ENCODE peak calls at places on chromosomes 13 and 19, in four cellular contexts. J is ovary, P is adrenal gland, S is A549. D is an unnamed sample.

GRCh38 chr19:40625406-40626120 is 24.4 kb downstream of the LTBP4 start:
- DNase-seq in S (no peak), P (no peak), J (no peak), D (no peak)

GRCh38 chr13:24203726-24204295 is 43.3 kb downstream of the SPATA13 start:
- DNase-seq in J (no peak), P (no peak), S (no peak), D (no peak)

GRCh38 chr13:29561918-29562317 is 33.6 kb downstream of the SLC7A1 start:
- DNase-seq in P (no peak), S (no peak), J (no peak), D (no peak)

GRCh38 chr19:9295411-9295849 is 14.2 kb downstream of the ZNF699 start:
- DNase-seq in P (no peak), S (peak; percentile 2), J (no peak), D (no peak)

GRCh38 chr13:71880753-71881541 is 13.9 kb upstream of the DACH1 start:
- DNase-seq in P (no peak), J (no peak), S (no peak), D (no peak)

GRCh38 chr13:66405908-66406802 is 824.0 kb downstream of the PCDH9 start:
- DNase-seq in J (no peak), P (no peak), S (no peak), D (no peak)

GRCh38 chr13:48242677-48243076 is 9.7 kb downstream of the ITM2B start:
- DNase-seq in S (no peak), P (no peak), J (no peak), D (no peak)

GRCh38 chr13:48709213-48709612 is 55.5 kb downstream of the CYSLTR2 start:
- DNase-seq in J (no peak), S (no peak), P (no peak), D (no peak)

GRCh38 chr19:35231956-35232746 is 3.6 kb upstream of the FAM187B start:
- DNase-seq in P (peak; percentile 11), S (no peak), J (no peak), D (no peak)

GRCh38 chr13:50200562-50200961 is 185.3 kb downstream of the KCNRG start:
- DNase-seq in S (no peak), P (no peak), J (no peak), D (no peak)

GRCh38 chr19:52734340-52734892 is 428 bp downstream of the ZNF611 start:
- DNase-seq in P (no peak), J (peak; percentile 20), S (no peak), D (peak; percentile 22)

GRCh38 chr13:40407567-40407966 is 258.9 kb downstream of the FOXO1 start:
- DNase-seq in J (no peak), P (no peak), S (no peak), D (no peak)

GRCh38 chr13:82597737-82598136 is 1284.5 kb downstream of the SLITRK1 start:
- DNase-seq in J (no peak), P (no peak), S (no peak), D (no peak)

GRCh38 chr19:10667867-10668266 is 13.7 kb downstream of the ILF3 start:
- DNase-seq in S (no peak), J (no peak), P (no peak), D (no peak)

GRCh38 chr13:75271851-75272250 is 210.1 kb downstream of the TBC1D4 start:
- DNase-seq in S (no peak), J (no peak), P (no peak), D (no peak)

GRCh38 chr13:20525144-20525600 is 485 bp downstream of the CRYL1 start:
- DNase-seq in S (no peak), J (peak; percentile 13), P (peak; percentile 50), D (no peak)

GRCh38 chr19:46926201-46927071 is 65.6 kb downstream of the ARHGAP35 start:
- DNase-seq in S (no peak), P (no peak), J (no peak), D (no peak)

GRCh38 chr13:81639984-81640582 is 1299.2 kb upstream of the SPRY2 start:
- DNase-seq in J (no peak), P (no peak), S (peak; percentile 1), D (peak; percentile 8)

GRCh38 chr13:19957320-19958118 is 1.0 kb upstream of the ZMYM2 start:
- DNase-seq in P (peak; percentile 91), J (peak; percentile 80), S (peak; percentile 91), D (no peak)

GRCh38 chr19:40836754-40837429 is 13.4 kb downstream of the CYP2A6 start:
- DNase-seq in J (no peak), P (no peak), S (no peak), D (no peak)

GRCh38 chr19:5585461-5586299 is 17.9 kb upstream of the TINCR start:
- DNase-seq in P (peak; percentile 61), J (no peak), S (no peak), D (no peak)

GRCh38 chr13:31031482-31031881 is 99.0 kb downstream of the TEX26 start:
- DNase-seq in S (no peak), J (no peak), P (no peak), D (no peak)

GRCh38 chr13:31399690-31400089 is 199.9 kb downstream of the B3GLCT start:
- DNase-seq in S (no peak), J (no peak), P (no peak), D (no peak)

GRCh38 chr19:17098326-17098725 is 22.7 kb downstream of the MYO9B start:
- DNase-seq in S (no peak), J (no peak), P (no peak), D (no peak)

GRCh38 chr13:27605610-27606200 is 14.6 kb downstream of the LNX2 start:
- DNase-seq in S (no peak), P (no peak), J (no peak), D (no peak)

GRCh38 chr19:14091885-14092462 is 1.4 kb upstream of the SAMD1 start:
- DNase-seq in P (no peak), J (peak; percentile 41), S (no peak), D (no peak)

GRCh38 chr19:13554506-13555235 is 48.4 kb upstream of the CACNA1A start:
- DNase-seq in P (no peak), S (no peak), J (no peak), D (no peak)

GRCh38 chr13:29925457-29925856 is 75.0 kb upstream of the UBL3 start:
- DNase-seq in S (peak; percentile 87), J (peak; percentile 16), P (peak; percentile 86), D (no peak)

GRCh38 chr19:39778763-39779162 is at the start of gene LEUTX:
- DNase-seq in J (no peak), S (no peak), P (no peak), D (no peak)

GRCh38 chr13:21805733-21806132 is 134.9 kb downstream of the FGF9 start:
- DNase-seq in P (no peak), J (no peak), S (no peak), D (no peak)

GRCh38 chr13:44394649-44395048 is 21.0 kb downstream of the SERP2 start:
- DNase-seq in S (no peak), J (no peak), P (no peak), D (no peak)

GRCh38 chr13:86882835-86883234 is 788.3 kb upstream of the SLITRK5 start:
- DNase-seq in S (no peak), J (no peak), P (no peak), D (no peak)

GRCh38 chr19:34366670-34367423 is 1.9 kb downstream of the GPI start:
- DNase-seq in P (peak; percentile 81), S (no peak), J (peak; percentile 29), D (no peak)

GRCh38 chr19:56477429-56478338 is 539 bp upstream of the ZNF667 start:
- DNase-seq in P (peak; percentile 93), S (no peak), J (peak; percentile 89), D (peak; percentile 100)

GRCh38 chr19:33393286-33394005 is 19.9 kb downstream of the CEBPG start:
- DNase-seq in J (peak; percentile 6), P (no peak), S (no peak), D (no peak)

GRCh38 chr13:50989476-50989875 is 79.9 kb downstream of the RNASEH2B start:
- DNase-seq in P (no peak), S (peak; percentile 26), J (no peak), D (no peak)

GRCh38 chr13:30551194-30551593 is 66.5 kb upstream of the USPL1 start:
- DNase-seq in P (no peak), J (no peak), S (peak; percentile 45), D (no peak)

GRCh38 chr13:25143693-25144092 is 28.4 kb downstream of the AMER2 start:
- DNase-seq in J (no peak), S (no peak), P (no peak), D (no peak)

DNA sequence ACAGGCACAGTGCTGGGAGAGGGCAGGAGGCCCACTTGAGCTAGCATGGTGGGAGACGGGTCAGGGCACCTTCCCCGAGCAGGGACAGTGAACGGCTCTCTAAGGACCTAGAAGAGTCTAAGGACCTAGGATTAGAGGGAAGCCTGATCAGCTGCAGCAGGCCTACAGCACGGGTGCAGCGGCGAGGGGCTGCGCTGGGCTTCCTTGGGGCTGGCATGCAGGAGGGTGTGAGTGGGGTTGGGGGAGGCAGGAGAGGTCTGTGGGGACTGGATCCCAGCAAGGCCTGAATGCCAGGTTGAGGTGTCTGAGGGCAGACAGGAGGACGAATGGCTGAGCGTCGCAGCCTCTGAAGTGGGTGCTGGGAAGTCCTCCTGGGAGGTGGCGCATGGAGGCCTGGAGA is 3.6 kb downstream of the SCAF1 start:
- DNase-seq in P (no peak), J (no peak), S (no peak), D (no peak)
- TF ChIP-seq POLR2A in P (no peak), J (no peak), S (no peak), D (no peak)

GRCh38 chr19:50549059-50549926 is 18.9 kb downstream of the LRRC4B start:
- DNase-seq in J (no peak), P (no peak), S (no peak), D (no peak)
- TF ChIP-seq POLR2A in J (no peak), P (no peak), S (no peak), D (no peak)

DNA sequence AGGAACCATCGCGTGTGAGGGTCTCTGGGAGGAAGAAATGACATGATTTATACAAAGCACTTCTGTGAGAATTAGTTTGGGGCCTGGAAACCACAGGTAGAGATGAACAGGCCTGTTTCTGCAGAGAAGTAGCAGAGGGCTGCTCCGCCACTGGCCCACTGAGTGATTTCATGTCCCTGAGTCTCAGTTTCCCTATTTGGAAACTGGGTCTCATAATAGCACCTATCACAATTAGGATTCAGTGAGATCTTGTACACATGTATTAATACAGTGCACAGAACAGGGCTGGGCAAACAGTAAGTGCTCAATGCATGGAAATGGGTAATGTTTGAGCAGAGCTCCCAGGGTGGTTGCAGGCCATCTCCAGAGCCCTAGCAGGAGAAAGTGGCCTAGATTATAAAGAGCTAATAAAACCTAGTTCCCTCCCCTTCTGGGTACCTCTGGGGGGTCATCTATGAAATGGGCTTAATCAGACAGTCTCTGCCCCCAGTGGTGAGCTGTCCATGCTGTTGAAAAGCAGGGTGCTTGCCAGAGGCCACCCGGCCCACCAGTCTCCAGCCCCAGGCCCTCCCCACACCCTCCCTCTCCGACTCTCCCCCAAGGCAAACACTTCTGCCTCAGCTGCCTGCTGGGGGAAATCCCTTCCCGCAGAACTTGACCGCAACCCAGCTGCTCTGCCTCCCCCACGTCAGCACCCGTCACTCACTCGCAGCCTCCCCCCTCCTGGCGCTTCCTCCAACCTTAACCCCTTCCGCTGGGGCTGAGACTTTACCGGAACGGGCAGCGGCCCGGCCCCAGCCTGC is 4.5 kb downstream of the BCL3 start:
- DNase-seq in S (peak; percentile 97), J (peak; percentile 80), P (peak; percentile 88), D (peak; percentile 96)
- TF ChIP-seq POLR2A in S (no peak), J (peak; percentile 21), P (peak; percentile 8), D (no peak)

GRCh38 chr19:3606690-3607289 is at the start of gene TBXA2R:
- DNase-seq in J (peak; percentile 85), S (peak; percentile 51), P (peak; percentile 90), D (peak; percentile 96)
- TF ChIP-seq POLR2A in J (no peak), S (no peak), P (peak; percentile 57), D (peak; percentile 54)

D was measured in H54.